ENCODE peak calls at places on chromosome 20, in four cellular contexts. R is A549, Q is HepG2, Z is K562. P is an unnamed sample.

GRCh38 chr20:21099653-21100589 is 6.2 kb downstream of the LINC00237 start:
- DNase-seq in R (peak; percentile 24), Q (no peak), Z (peak; percentile 30), P (peak; percentile 60)

GRCh38 chr20:54995021-54995420 is 519.6 kb downstream of the DOK5 start:
- DNase-seq in R (no peak), Q (no peak), Z (no peak), P (no peak)

GRCh38 chr20:35831029-35831428 is 59.2 kb downstream of the PHF20 start:
- DNase-seq in R (no peak), Q (no peak), Z (no peak), P (no peak)

GRCh38 chr20:36344517-36345132 is 38.5 kb downstream of the DLGAP4 start:
- DNase-seq in R (peak; percentile 35), Q (peak; percentile 59), Z (peak; percentile 67), P (peak; percentile 85)

GRCh38 chr20:63698739-63699465 is 2.5 kb downstream of the TNFRSF6B start:
- DNase-seq in R (peak; percentile 83), Q (no peak), Z (peak; percentile 62), P (no peak)

GRCh38 chr20:37523012-37523391 is 2.0 kb downstream of the NNAT start:
- DNase-seq in R (no peak), Q (no peak), Z (no peak), P (no peak)

GRCh38 chr20:8043687-8044278 is 24.2 kb upstream of the TMX4 start:
- DNase-seq in R (peak; percentile 70), Q (peak; percentile 81), Z (peak; percentile 45), P (no peak)

GRCh38 chr20:6768228-6769185 is 1.0 kb downstream of the BMP2 start:
- DNase-seq in R (peak; percentile 15), Q (no peak), Z (no peak), P (peak; percentile 28)

GRCh38 chr20:16115891-16116577 is 457.2 kb downstream of the KIF16B start:
- DNase-seq in R (no peak), Q (no peak), Z (no peak), P (peak; percentile 11)

GRCh38 chr20:4645109-4645508 is 76.6 kb upstream of the PRND start:
- DNase-seq in R (no peak), Q (no peak), Z (no peak), P (no peak)
- TF ChIP-seq JUN in R (no peak), Q (no peak), Z (no peak), P (no peak)

GRCh38 chr20:13778827-13779226 is 5.9 kb downstream of the ESF1 start:
- DNase-seq in R (no peak), Q (no peak), Z (no peak), P (no peak)

GRCh38 chr20:13772529-13772928 is 12.2 kb downstream of the ESF1 start:
- DNase-seq in R (no peak), Q (no peak), Z (no peak), P (no peak)

GRCh38 chr20:13775867-13776266 is 8.9 kb downstream of the ESF1 start:
- DNase-seq in R (no peak), Q (no peak), Z (no peak), P (no peak)

GRCh38 chr20:13771853-13772453 is 12.8 kb downstream of the ESF1 start:
- DNase-seq in R (peak; percentile 25), Q (peak; percentile 28), Z (no peak), P (no peak)

DNA sequence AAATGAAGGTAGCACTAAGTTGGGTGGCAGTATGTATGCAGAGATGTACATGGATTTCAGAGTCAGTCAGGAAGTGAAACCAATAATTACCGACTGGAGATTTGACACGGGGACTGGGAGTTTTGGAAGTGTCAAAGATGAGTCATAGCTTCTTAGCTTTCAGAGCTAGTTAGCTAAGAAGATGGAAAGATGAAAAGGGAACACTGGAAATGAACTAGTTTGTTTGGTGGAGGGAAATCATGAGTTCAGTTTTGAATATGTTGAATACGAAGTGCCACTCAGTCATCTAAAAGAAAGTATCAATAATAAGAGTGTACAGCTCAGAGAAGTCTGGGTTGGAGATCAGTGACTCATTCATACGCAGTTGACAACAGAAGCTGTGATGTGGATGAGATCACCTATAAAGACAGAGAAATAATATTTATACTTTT is 7.5 kb downstream of the ESF1 start:
- DNase-seq in R (no peak), Q (no peak), Z (no peak), P (no peak)
- TF ChIP-seq JUN in R (no peak), Q (no peak), Z (no peak), P (no peak)

GRCh38 chr20:50320005-50320909 is 129.6 kb downstream of the CEBPB start:
- DNase-seq in R (no peak), Q (no peak), Z (no peak), P (no peak)
- TF ChIP-seq JUN in R (no peak), Q (no peak), Z (no peak), P (no peak)

DNA sequence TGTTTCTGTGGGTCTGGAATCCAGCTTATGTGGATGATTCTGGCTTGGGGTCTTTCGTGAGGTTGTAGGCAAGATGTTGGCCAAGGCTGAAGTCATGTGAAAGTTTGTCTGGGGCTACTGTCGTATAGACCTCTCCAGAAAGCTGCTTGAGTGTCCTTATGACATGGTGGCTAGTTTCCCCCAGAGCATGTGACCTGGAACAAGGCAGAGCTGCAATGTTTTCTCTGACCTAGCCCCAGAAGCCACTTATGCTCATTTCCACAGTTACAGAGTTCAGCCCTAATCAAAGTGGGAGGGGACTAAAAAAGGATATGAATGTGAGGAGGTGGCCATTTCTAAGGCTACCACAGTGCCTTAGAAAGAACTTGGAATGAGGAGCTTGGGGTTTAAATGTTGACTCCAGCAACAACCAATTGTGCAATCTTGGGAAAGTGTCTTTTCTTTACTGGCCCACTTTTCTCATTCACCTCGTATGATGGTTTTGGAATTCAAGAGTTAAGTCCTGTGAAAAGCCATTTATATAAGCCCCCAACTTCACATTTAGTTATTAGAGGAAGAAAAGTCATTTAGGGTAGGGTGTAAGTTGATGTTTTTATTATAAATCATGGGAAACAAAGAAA is 5.9 kb upstream of the ASXL1 start:
- DNase-seq in R (no peak), Q (no peak), Z (no peak), P (no peak)
- TF ChIP-seq JUN in R (no peak), Q (no peak), Z (no peak), P (no peak)

GRCh38 chr20:48710341-48711043 is 117.3 kb downstream of the PREX1 start:
- DNase-seq in R (no peak), Q (no peak), Z (no peak), P (no peak)
- TF ChIP-seq JUN in R (no peak), Q (no peak), Z (no peak), P (no peak)

GRCh38 chr20:49276201-49276894 is 1.5 kb downstream of the ZNFX1 start:
- DNase-seq in R (no peak), Q (no peak), Z (peak; percentile 52), P (no peak)
- TF ChIP-seq JUN in R (no peak), Q (no peak), Z (no peak), P (no peak)

GRCh38 chr20:44437497-44437896 is 38.2 kb upstream of the TTPAL start:
- DNase-seq in R (no peak), Q (no peak), Z (no peak), P (no peak)

GRCh38 chr20:44438782-44439181 is 36.9 kb upstream of the TTPAL start:
- DNase-seq in R (no peak), Q (no peak), Z (no peak), P (no peak)

GRCh38 chr20:44439318-44439717 is 36.4 kb upstream of the TTPAL start:
- DNase-seq in R (no peak), Q (no peak), Z (no peak), P (no peak)

GRCh38 chr20:44446111-44446722 is 29.5 kb upstream of the TTPAL start:
- DNase-seq in R (no peak), Q (no peak), Z (no peak), P (no peak)

DNA sequence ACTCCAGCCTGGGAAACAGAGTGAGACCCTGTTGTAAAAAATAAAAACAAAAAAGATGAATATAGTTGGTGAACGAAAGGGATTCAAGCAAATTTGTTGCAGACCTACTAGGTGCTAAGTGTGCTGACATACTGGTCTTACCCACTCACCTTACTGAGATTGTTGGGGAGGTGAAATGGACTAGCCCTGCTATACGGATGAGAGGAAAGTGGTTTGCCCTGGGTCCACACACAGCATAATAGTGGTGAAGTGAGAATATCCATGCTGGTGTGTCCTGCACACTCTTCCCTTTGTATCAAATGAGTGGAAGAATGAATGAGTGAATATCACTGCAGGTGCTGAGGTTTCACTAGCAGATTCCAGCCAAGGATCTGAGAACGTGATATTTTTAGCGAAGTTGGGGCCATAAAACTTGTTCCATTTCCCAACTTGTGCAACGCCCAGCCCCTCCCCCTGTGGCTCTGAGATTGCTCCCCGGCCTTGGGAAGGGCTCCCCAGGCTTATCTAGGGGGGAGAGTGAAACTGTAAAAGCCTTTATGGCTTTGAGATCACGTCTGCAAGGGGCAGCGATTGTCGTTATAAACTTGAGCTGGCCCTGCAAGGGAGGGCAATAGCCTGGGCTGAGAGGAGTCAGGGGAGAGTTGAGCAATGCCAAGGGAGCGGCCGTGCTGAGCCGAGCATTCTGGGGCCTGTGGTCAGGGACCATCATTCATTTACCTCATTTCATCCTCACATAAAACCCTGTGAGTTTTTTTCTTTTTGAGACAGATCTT is 33.2 kb upstream of the TTPAL start:
- DNase-seq in R (no peak), Q (no peak), Z (no peak), P (no peak)
- TF ChIP-seq JUN in R (no peak), Q (no peak), Z (no peak), P (no peak)

GRCh38 chr20:10434467-10434831 is 427 bp upstream of the MKKS start:
- DNase-seq in R (peak; percentile 100), Q (peak; percentile 100), Z (peak; percentile 94), P (peak; percentile 90)

GRCh38 chr20:10434832-10435812 is at the start of gene SLX4IP:
- DNase-seq in R (peak; percentile 99), Q (peak; percentile 99), Z (peak; percentile 92), P (peak; percentile 87)

GRCh38 chr20:10432079-10432478 is 1.9 kb downstream of the MKKS start:
- DNase-seq in R (no peak), Q (no peak), Z (no peak), P (no peak)

GRCh38 chr20:10433623-10434466 is at the start of gene MKKS:
- DNase-seq in R (peak; percentile 95), Q (peak; percentile 89), Z (peak; percentile 88), P (peak; percentile 89)

DNA sequence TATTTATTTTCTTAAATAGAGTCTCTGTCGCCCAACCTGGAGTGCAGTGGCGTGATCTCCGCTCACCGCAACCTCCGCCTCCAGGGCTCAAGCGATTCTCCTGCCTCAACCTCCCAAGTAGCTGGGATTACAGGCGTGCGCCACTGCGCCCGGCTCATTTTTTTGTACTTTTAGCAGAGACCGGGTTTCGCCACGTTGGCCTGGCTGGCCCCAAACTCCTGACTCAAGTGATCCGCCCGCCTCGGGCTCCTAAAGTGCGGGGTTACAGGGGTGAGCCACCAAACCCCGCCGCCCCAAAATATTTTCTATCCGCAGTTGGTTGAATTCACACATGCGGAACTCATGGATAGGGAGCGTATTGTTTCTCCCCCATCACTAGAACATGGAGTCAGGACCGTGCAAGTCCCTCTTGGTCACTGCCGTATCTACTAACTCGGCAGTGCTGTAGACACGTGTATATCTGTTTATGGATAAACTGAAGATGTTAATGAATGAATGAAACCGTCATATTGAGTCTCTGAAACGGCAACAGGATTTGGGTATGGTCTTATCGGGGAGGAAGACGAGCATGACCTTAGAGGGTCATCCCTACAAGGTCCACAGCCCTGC is 904 bp downstream of the MKKS start:
- DNase-seq in R (no peak), Q (peak; percentile 44), Z (no peak), P (no peak)
- TF ChIP-seq JUN in R (no peak), Q (no peak), Z (no peak), P (no peak)

GRCh38 chr20:43914697-43915208 is at the start of gene TOX2:
- DNase-seq in R (peak; percentile 21), Q (no peak), Z (peak; percentile 25), P (peak; percentile 62)
- TF ChIP-seq JUN in R (no peak), Q (no peak), Z (no peak), P (no peak)